ENCODE peak calls at places on chromosomes 11 and 22, in five cellular contexts. W is HCT116, T is HepG2, F is SK-N-SH, I is GM12878. B is an unnamed sample.

GRCh38 chr11:133833101-133833898 is 12.0 kb downstream of the SPATA19 start:
- DNase-seq in T (no peak), I (no peak), W (no peak), F (peak), B (no peak)

GRCh38 chr11:69137148-69137844 is 18.4 kb upstream of the SMIM38 start:
- DNase-seq in F (no peak), W (no peak), I (no peak), T (no peak), B (no peak)

GRCh38 chr11:45037425-45038005 is 86.8 kb upstream of the TP53I11 start:
- DNase-seq in I (no peak), T (no peak), W (no peak), F (no peak), B (no peak)

GRCh38 chr11:35065566-35065965 is 73.4 kb upstream of the CD44 start:
- DNase-seq in F (no peak), W (no peak), T (no peak), I (no peak), B (no peak)

GRCh38 chr11:30719420-30719819 is 133.3 kb upstream of the MPPED2 start:
- DNase-seq in I (no peak), T (no peak), W (no peak), F (no peak), B (no peak)

GRCh38 chr11:80593981-80594380 is 1153.2 kb upstream of the TENM4 start:
- DNase-seq in W (no peak), T (peak), I (no peak), F (no peak), B (no peak)

GRCh38 chr11:27718853-27719574 is 18.8 kb upstream of the BDNF start:
- DNase-seq in W (no peak), F (peak), T (no peak), I (no peak), B (no peak)

GRCh38 chr11:1729692-1730011 is 20.7 kb downstream of the IFITM10 start:
- DNase-seq in F (no peak), T (no peak), W (no peak), I (no peak), B (no peak)

GRCh38 chr22:25232301-25232700 is 12.9 kb downstream of the CRYBB2 start:
- DNase-seq in I (no peak), T (no peak), W (no peak), F (no peak), B (no peak)

GRCh38 chr22:18056802-18057474 is 20.9 kb upstream of the PEX26 start:
- DNase-seq in W (no peak), I (peak), F (no peak), T (no peak), B (no peak)

GRCh38 chr11:131677832-131678470 is 307.5 kb downstream of the NTM start:
- DNase-seq in F (no peak), W (no peak), T (no peak), I (no peak), B (no peak)

GRCh38 chr11:113895367-113896155 is 9.0 kb upstream of the HTR3B start:
- DNase-seq in F (no peak), I (no peak), T (no peak), W (no peak), B (no peak)

GRCh38 chr11:99937330-99937729 is 749.8 kb upstream of the ARHGAP42 start:
- DNase-seq in W (no peak), F (no peak), T (no peak), I (no peak), B (no peak)

GRCh38 chr11:74992852-74993251 is 4.1 kb downstream of the NEU3 start:
- DNase-seq in F (no peak), W (no peak), T (no peak), I (peak), B (no peak)

GRCh38 chr22:24409707-24410106 is 17.7 kb upstream of the ADORA2A start:
- DNase-seq in I (no peak), W (no peak), F (no peak), T (no peak), B (no peak)

GRCh38 chr22:26314171-26314570 is 114.9 kb upstream of the ASPHD2 start:
- DNase-seq in I (no peak), F (no peak), T (no peak), W (no peak), B (no peak)

GRCh38 chr22:26310616-26311015 is 118.4 kb upstream of the ASPHD2 start:
- DNase-seq in T (no peak), W (no peak), I (no peak), F (no peak), B (no peak)

GRCh38 chr22:26313291-26313690 is 115.8 kb upstream of the ASPHD2 start:
- DNase-seq in F (no peak), W (no peak), I (no peak), T (no peak), B (no peak)

GRCh38 chr22:26316732-26317131 is 112.3 kb upstream of the ASPHD2 start:
- DNase-seq in W (no peak), I (no peak), T (no peak), F (no peak), B (no peak)

GRCh38 chr22:26314656-26315055 is 114.4 kb upstream of the ASPHD2 start:
- DNase-seq in I (no peak), T (no peak), W (no peak), F (no peak), B (no peak)
- TF ChIP-seq ZBTB33 in I (no peak), T (no peak), W (no peak), F (no peak), B (no peak)

GRCh38 chr11:112086422-112087191 is at the start of the genes SDHD and TIMM8B:
- DNase-seq in W (peak), T (peak), I (peak), F (peak), B (peak)

GRCh38 chr11:112085822-112086421 is 634 bp downstream of the TIMM8B start:
- DNase-seq in I (no peak), F (peak), W (no peak), T (no peak), B (peak)

GRCh38 chr11:112087212-112087611 is 539 bp downstream of the SDHD start:
- DNase-seq in W (no peak), T (no peak), F (no peak), I (no peak), B (no peak)

DNA sequence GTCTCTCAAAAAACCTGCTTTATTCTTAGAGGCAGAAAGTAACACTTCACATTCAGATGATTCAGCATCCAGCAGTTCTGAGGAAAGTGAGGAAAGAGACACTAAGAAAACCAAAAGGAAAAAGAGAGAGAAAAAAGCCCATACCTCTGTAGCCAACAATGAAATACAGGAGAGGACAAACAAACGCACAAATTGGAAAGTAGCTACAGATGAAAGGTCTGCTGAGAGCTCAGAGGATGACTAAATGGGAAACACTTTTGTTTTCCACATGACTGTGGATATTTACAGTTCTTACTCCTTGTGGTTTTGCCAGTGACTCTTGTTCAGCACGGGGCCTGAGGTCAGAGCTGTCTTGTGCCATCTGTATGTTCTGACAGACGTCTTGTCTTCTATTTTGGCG is 3.8 kb downstream of the TIMM8B start:
- DNase-seq in T (no peak), W (no peak), F (no peak), I (no peak), B (no peak)
- TF ChIP-seq ZBTB33 in T (no peak), W (no peak), F (no peak), I (no peak), B (no peak)

GRCh38 chr22:38416621-38417251 is 38.3 kb downstream of the KCNJ4 start:
- DNase-seq in W (no peak), F (no peak), I (no peak), T (no peak), B (no peak)
- TF ChIP-seq ZBTB33 in W (no peak), F (no peak), I (no peak), T (no peak), B (no peak)

DNA sequence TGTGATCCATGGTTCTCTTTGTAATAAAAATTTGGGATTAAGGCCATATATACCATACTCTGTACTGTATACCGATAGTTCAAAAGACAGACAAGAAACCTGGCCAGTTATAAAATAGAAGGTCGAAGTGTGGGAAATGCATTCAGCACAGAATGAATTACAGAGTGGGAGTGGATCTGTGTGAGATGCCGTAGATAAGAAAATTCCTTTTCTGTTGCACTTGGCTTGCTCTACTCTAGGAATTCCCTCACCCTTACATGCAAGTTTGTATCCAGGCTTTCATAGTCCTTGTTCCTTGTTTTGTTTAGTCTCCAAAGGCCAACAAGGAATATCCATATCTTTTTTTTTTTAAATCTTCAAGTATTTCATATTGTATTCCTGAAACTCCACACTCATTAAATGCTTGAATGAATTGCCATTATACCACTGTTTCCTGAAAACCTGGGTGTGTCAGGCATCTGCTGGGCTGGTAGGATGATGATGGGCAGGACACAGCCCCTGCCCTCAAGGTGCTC is 53.4 kb downstream of the TEAD1 start:
- DNase-seq in W (no peak), I (no peak), F (no peak), T (no peak), B (no peak)
- TF ChIP-seq ZBTB33 in W (no peak), I (no peak), F (no peak), T (no peak), B (no peak)

GRCh38 chr11:122099345-122100045 is 16.5 kb downstream of the BLID start:
- DNase-seq in I (no peak), W (no peak), T (no peak), F (no peak), B (no peak)
- TF ChIP-seq ZBTB33 in I (no peak), W (no peak), T (no peak), F (no peak), B (no peak)

GRCh38 chr11:127114035-127114434 is 113.5 kb upstream of the KIRREL3 start:
- DNase-seq in F (no peak), W (no peak), T (no peak), I (no peak), B (no peak)
- TF ChIP-seq ZBTB33 in F (no peak), W (no peak), T (no peak), I (no peak), B (no peak)

DNA sequence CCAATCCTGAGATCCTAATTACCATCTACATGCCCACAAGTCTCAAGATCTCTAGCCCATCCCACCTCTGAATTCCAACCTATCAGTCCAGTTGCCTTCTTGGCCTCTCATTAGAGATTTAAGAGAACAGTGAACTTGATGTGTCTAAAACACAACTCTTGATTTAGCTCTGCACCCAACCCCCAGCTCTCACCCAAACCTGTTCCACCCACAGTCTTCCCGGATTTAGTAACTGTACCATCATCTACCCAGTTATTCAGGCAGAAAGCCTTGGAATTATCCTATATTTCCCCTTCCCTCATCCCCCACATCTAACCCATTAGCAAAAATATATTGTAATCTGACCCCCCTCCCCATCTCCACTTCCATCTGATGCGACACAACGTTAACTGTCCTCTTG is 24.0 kb upstream of the YWHAH start:
- DNase-seq in F (no peak), T (no peak), W (no peak), I (no peak), B (no peak)
- TF ChIP-seq ZBTB33 in F (no peak), T (no peak), W (no peak), I (no peak), B (no peak)

DNA sequence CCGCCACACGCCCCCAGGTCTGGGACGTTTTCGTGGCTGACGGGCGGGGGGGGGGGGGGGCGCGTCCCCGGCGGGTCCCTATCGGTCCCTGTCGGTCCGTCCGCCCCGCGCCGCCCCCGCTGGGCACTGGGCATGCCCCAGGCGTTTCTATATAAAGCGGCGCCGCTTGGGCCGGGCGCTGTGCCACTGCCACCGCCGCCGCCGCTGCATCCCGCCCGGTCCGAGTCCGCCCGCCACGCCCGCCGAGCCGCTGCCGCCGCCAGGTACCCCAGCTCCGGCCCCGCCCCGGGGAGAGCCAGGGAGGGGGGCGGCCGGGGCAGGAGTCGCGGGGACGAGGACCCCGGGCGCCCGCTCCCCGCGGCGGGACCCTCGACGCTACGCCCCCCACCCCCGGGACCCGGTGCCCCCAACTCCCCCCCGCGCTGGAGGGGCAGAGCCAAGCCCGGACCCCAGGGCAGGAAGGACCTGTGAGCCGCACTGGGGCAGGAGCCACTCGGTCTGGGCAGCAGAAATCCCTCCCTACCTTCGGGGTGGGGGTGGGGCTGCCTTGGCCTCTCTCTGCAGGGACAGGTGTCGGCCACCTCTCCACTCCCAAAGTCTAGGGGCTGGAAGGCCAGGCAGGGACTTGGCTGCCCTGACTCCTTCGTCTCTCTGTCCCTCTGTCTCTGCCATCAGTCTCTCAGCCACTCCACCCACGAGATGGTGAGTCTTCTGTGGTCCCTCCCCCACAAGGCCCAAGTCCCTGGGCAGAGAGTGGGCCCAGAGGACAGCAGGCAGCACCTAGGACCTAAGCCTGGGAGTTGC is at the start of gene CARNS1:
- DNase-seq in W (no peak), T (no peak), F (no peak), I (no peak), B (no peak)
- TF ChIP-seq ZBTB33 in W (no peak), T (no peak), F (no peak), I (no peak), B (no peak)

GRCh38 chr22:33867118-33867863 is 53.0 kb downstream of the LARGE1 start:
- DNase-seq in W (no peak), F (no peak), I (no peak), T (peak), B (no peak)
- TF ChIP-seq ZBTB33 in W (no peak), F (no peak), I (no peak), T (no peak), B (no peak)